ENCODE peak calls at places on chromosomes 2 and 18, in five cellular contexts. One of them, this sample, is unnamed.
A peak's percentile ranks its signal among the peaks of the same experiment; 100 is the strongest.

GRCh38 chr2:219625179-219625578 is 2.3 kb upstream of the SLC4A3 start:
- DNase-seq in neuronal stem cell: no peak
- DNase-seq in H9: no peak
- DNase-seq in mesenchymal stem cell: no peak
- DNase-seq in H1: no peak
- DNase-seq in this sample: no peak

GRCh38 chr2:224175010-224175409 is 135.9 kb upstream of the SERPINE2 start:
- DNase-seq in neuronal stem cell: no peak
- DNase-seq in H9: no peak
- DNase-seq in mesenchymal stem cell: no peak
- DNase-seq in H1: no peak
- DNase-seq in this sample: no peak

GRCh38 chr2:222655406-222655747 is 515 bp downstream of the FARSB start:
- DNase-seq in neuronal stem cell: no peak
- DNase-seq in H9: no peak
- DNase-seq in mesenchymal stem cell: peak; percentile 48
- DNase-seq in H1: no peak
- DNase-seq in this sample: no peak

GRCh38 chr2:241569831-241570281 is 11.3 kb downstream of the BOK start:
- DNase-seq in neuronal stem cell: no peak
- DNase-seq in H9: peak; percentile 31
- DNase-seq in mesenchymal stem cell: no peak
- DNase-seq in H1: no peak
- DNase-seq in this sample: peak; percentile 64

GRCh38 chr2:107621186-107621835 is 205.4 kb upstream of the RGPD4 start:
- DNase-seq in neuronal stem cell: no peak
- DNase-seq in H9: no peak
- DNase-seq in mesenchymal stem cell: no peak
- DNase-seq in H1: no peak
- DNase-seq in this sample: no peak

GRCh38 chr2:190984595-190984994 is 29.4 kb downstream of the STAT1 start:
- DNase-seq in neuronal stem cell: no peak
- DNase-seq in H9: no peak
- DNase-seq in mesenchymal stem cell: no peak
- DNase-seq in H1: no peak
- DNase-seq in this sample: no peak

GRCh38 chr2:120525056-120526046 is 179.4 kb downstream of the INHBB start:
- DNase-seq in neuronal stem cell: no peak
- DNase-seq in H9: no peak
- DNase-seq in mesenchymal stem cell: no peak
- DNase-seq in H1: no peak
- DNase-seq in this sample: no peak

GRCh38 chr18:11518788-11519685 is 90.4 kb upstream of the SLC35G4 start:
- DNase-seq in neuronal stem cell: peak; percentile 51
- DNase-seq in H9: peak; percentile 86
- DNase-seq in mesenchymal stem cell: peak; percentile 58
- DNase-seq in H1: peak; percentile 38
- DNase-seq in this sample: peak; percentile 62

GRCh38 chr2:241860184-241861078 is 1.7 kb upstream of the PDCD1 start:
- DNase-seq in neuronal stem cell: no peak
- DNase-seq in H9: no peak
- DNase-seq in mesenchymal stem cell: no peak
- DNase-seq in H1: no peak
- DNase-seq in this sample: no peak

GRCh38 chr18:6821346-6821745 is 91.8 kb downstream of the ARHGAP28 start:
- DNase-seq in neuronal stem cell: no peak
- DNase-seq in H9: no peak
- DNase-seq in mesenchymal stem cell: no peak
- DNase-seq in H1: no peak
- DNase-seq in this sample: no peak

GRCh38 chr2:119315241-119315925 is 51.3 kb downstream of the C2orf76 start:
- DNase-seq in neuronal stem cell: no peak
- DNase-seq in H9: no peak
- DNase-seq in mesenchymal stem cell: no peak
- DNase-seq in H1: no peak
- DNase-seq in this sample: peak; percentile 91

GRCh38 chr2:22855761-22856184 is 529.2 kb upstream of the KLHL29 start:
- DNase-seq in neuronal stem cell: no peak
- DNase-seq in H9: no peak
- DNase-seq in mesenchymal stem cell: no peak
- DNase-seq in H1: no peak
- DNase-seq in this sample: no peak

GRCh38 chr2:16375351-16375750 is 290.3 kb downstream of the CYRIA start:
- DNase-seq in neuronal stem cell: no peak
- DNase-seq in H9: no peak
- DNase-seq in mesenchymal stem cell: no peak
- DNase-seq in H1: no peak
- DNase-seq in this sample: no peak

GRCh38 chr18:33744032-33744697 is 166.1 kb downstream of the ASXL3 start:
- DNase-seq in neuronal stem cell: no peak
- DNase-seq in H9: no peak
- DNase-seq in mesenchymal stem cell: no peak
- DNase-seq in H1: no peak
- DNase-seq in this sample: no peak

GRCh38 chr2:85259101-85259590 is 68.6 kb downstream of the TGOLN2 start:
- DNase-seq in neuronal stem cell: peak; percentile 56
- DNase-seq in H9: no peak
- DNase-seq in mesenchymal stem cell: peak; percentile 78
- DNase-seq in H1: no peak
- DNase-seq in this sample: peak; percentile 96

GRCh38 chr2:54725343-54726099 is 2.1 kb downstream of the EML6 start:
- DNase-seq in neuronal stem cell: no peak
- DNase-seq in H9: no peak
- DNase-seq in mesenchymal stem cell: no peak
- DNase-seq in H1: no peak
- DNase-seq in this sample: no peak

GRCh38 chr2:118974103-118974911 is 32.3 kb downstream of the MARCO start:
- DNase-seq in neuronal stem cell: no peak
- DNase-seq in H9: no peak
- DNase-seq in mesenchymal stem cell: no peak
- DNase-seq in H1: no peak
- DNase-seq in this sample: peak; percentile 85

GRCh38 chr2:165202230-165202629 is 1.6 kb downstream of the SCN3A start:
- DNase-seq in neuronal stem cell: no peak
- DNase-seq in H9: no peak
- DNase-seq in mesenchymal stem cell: no peak
- DNase-seq in H1: no peak
- DNase-seq in this sample: no peak

GRCh38 chr18:10661333-10661732 is 135.5 kb downstream of the NAPG start:
- DNase-seq in neuronal stem cell: no peak
- DNase-seq in H9: no peak
- DNase-seq in mesenchymal stem cell: peak; percentile 31
- DNase-seq in H1: no peak
- DNase-seq in this sample: no peak

GRCh38 chr18:1394966-1395365 is 490.3 kb downstream of the ADCYAP1 start:
- DNase-seq in neuronal stem cell: no peak
- DNase-seq in H9: no peak
- DNase-seq in mesenchymal stem cell: no peak
- DNase-seq in H1: no peak
- DNase-seq in this sample: peak; percentile 66

GRCh38 chr18:9297007-9297393 is 37.6 kb upstream of the TWSG1 start:
- DNase-seq in neuronal stem cell: no peak
- DNase-seq in H9: no peak
- DNase-seq in mesenchymal stem cell: no peak
- DNase-seq in H1: no peak
- DNase-seq in this sample: no peak

GRCh38 chr2:207071820-207072219 is 93.9 kb downstream of the KLF7 start:
- DNase-seq in neuronal stem cell: no peak
- DNase-seq in H9: no peak
- DNase-seq in mesenchymal stem cell: no peak
- DNase-seq in H1: no peak
- DNase-seq in this sample: no peak

GRCh38 chr2:147026261-147026660 is 818.6 kb upstream of the ACVR2A start:
- DNase-seq in neuronal stem cell: no peak
- DNase-seq in H9: no peak
- DNase-seq in mesenchymal stem cell: no peak
- DNase-seq in H1: no peak
- DNase-seq in this sample: no peak

GRCh38 chr2:69828913-69829242 is 582 bp upstream of the GMCL1 start:
- DNase-seq in neuronal stem cell: no peak
- DNase-seq in H9: no peak
- DNase-seq in mesenchymal stem cell: no peak
- DNase-seq in H1: no peak
- DNase-seq in this sample: no peak

GRCh38 chr2:164589522-164589921 is 31.8 kb downstream of the GRB14 start:
- DNase-seq in neuronal stem cell: no peak
- DNase-seq in H9: no peak
- DNase-seq in mesenchymal stem cell: peak; percentile 40
- DNase-seq in H1: no peak
- DNase-seq in this sample: no peak

GRCh38 chr2:166373951-166374350 is 1.8 kb downstream of the SCN9A start:
- DNase-seq in neuronal stem cell: no peak
- DNase-seq in H9: no peak
- DNase-seq in mesenchymal stem cell: peak; percentile 41
- DNase-seq in H1: no peak
- DNase-seq in this sample: peak; percentile 28

GRCh38 chr2:1588994-1589611 is 155.2 kb downstream of the PXDN start:
- DNase-seq in neuronal stem cell: no peak
- DNase-seq in H9: peak; percentile 56
- DNase-seq in mesenchymal stem cell: no peak
- DNase-seq in H1: no peak
- DNase-seq in this sample: no peak

GRCh38 chr18:66495844-66496243 is 108.0 kb downstream of the CDH19 start:
- DNase-seq in neuronal stem cell: peak; percentile 75
- DNase-seq in H9: peak; percentile 69
- DNase-seq in mesenchymal stem cell: peak; percentile 49
- DNase-seq in H1: peak; percentile 53
- DNase-seq in this sample: peak; percentile 25

GRCh38 chr2:211486-212184 is 52.2 kb downstream of the SH3YL1 start:
- DNase-seq in neuronal stem cell: no peak
- DNase-seq in H9: no peak
- DNase-seq in mesenchymal stem cell: no peak
- DNase-seq in H1: no peak
- DNase-seq in this sample: no peak

GRCh38 chr2:124993809-124994208 is 968.7 kb downstream of the CNTNAP5 start:
- DNase-seq in neuronal stem cell: no peak
- DNase-seq in H9: no peak
- DNase-seq in mesenchymal stem cell: no peak
- DNase-seq in H1: no peak
- DNase-seq in this sample: no peak

GRCh38 chr2:19818543-19818942 is 83.2 kb downstream of the TTC32 start:
- DNase-seq in neuronal stem cell: no peak
- DNase-seq in H9: no peak
- DNase-seq in mesenchymal stem cell: no peak
- DNase-seq in H1: no peak
- DNase-seq in this sample: no peak

GRCh38 chr2:162828545-162828944 is 10.0 kb downstream of the KCNH7 start:
- DNase-seq in neuronal stem cell: no peak
- DNase-seq in H9: no peak
- DNase-seq in mesenchymal stem cell: no peak
- DNase-seq in H1: no peak
- DNase-seq in this sample: no peak

DNA sequence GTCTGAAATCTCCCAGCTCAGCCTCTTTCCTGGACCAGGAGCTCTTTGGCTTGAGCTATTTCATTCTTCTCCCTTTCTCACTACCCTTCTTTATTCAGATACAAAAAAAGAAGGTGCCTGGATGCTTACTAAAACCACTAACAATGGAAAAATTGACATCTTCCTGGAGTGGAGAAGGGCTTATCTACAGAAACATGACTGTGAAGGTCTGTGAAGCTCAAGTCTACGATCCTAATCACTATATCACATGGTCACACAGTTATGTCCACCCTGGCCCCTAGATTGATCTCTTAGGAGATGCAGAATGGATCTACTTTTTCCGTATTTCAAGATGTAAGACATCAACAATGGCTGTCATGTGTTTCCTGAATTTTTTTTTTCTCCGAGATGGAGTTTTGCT is 5.7 kb upstream of the KRCC1 start:
- DNase-seq in neuronal stem cell: no peak
- DNase-seq in H9: no peak
- DNase-seq in mesenchymal stem cell: no peak
- DNase-seq in H1: no peak
- DNase-seq in this sample: no peak
- H2BK12ac ChIP-seq in neuronal stem cell: no peak overlapping the region
- H2BK12ac ChIP-seq in H9: no peak overlapping the region
- H2BK12ac ChIP-seq in mesenchymal stem cell: no peak overlapping the region
- H2BK12ac ChIP-seq in H1: no peak overlapping the region
- H2BK12ac ChIP-seq in this sample: no peak overlapping the region

DNA sequence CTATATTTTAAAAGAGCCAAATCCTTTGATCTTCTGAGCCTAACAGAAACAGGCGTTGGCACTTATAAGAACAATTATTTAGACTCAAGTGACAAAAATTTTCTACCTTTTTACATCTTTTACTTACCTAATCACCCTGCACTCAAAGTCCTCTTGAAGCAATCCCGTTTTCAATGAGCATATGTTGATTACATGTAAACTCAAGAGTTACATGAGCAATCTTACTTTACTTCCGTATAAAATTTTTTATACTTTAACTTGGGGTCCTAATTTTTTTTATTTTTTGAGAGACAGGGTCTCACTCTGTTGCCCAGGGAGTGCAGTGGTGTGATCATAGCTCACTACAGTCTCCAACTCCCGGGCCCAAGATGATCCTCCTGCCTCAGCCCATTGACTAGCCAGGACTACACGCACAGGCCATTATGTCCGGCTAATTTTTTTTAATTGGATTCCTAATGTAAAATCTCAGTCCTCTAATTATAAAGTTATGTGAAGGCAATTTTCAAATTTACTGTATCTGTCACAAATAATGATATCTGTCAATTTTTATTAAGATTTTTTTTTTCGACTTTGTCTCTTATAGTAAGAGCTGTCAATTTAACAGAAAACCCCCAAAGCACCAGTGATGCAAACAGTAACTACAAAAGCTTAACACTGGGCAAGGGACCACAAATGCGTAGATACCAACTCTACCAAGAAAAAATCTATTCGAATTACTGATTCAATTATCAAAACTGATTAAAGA is 19.1 kb upstream of the STPG4 start:
- DNase-seq in neuronal stem cell: no peak
- DNase-seq in H9: no peak
- DNase-seq in mesenchymal stem cell: peak; percentile 44
- DNase-seq in H1: no peak
- DNase-seq in this sample: no peak
- H3K14ac ChIP-seq in neuronal stem cell: no peak overlapping the region
- H3K14ac ChIP-seq in H9: no peak overlapping the region
- H3K14ac ChIP-seq in mesenchymal stem cell: no peak overlapping the region
- H3K14ac ChIP-seq in H1: no peak overlapping the region
- H3K14ac ChIP-seq in this sample: no peak overlapping the region

DNA sequence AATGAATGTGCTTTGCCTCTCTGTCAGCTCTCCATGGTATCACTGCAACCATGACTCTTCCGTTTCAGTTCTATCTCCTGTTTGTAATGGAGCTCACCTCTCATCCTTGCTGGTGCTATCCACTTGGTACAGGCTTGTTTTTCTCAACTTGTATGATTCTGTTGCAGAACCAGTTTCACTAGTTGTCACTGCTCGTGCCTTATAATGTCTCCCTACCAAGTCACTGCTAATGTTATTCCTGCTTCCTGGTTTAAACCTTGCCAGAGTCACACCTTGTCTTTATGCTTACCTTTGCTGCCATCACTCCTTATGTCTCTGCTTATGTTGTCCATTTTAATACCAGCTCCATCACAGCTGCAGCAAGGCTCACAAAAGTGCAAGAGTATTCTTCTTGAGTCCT is 1191.0 kb upstream of the LRRTM1 start:
- DNase-seq in neuronal stem cell: no peak
- DNase-seq in H9: no peak
- DNase-seq in mesenchymal stem cell: no peak
- DNase-seq in H1: no peak
- DNase-seq in this sample: no peak
- H2BK12ac ChIP-seq in neuronal stem cell: no peak overlapping the region
- H2BK12ac ChIP-seq in H9: no peak overlapping the region
- H2BK12ac ChIP-seq in mesenchymal stem cell: no peak overlapping the region
- H2BK12ac ChIP-seq in H1: no peak overlapping the region
- H2BK12ac ChIP-seq in this sample: no peak overlapping the region

GRCh38 chr2:40458271-40458794 is 6.4 kb upstream of the SLC8A1 start:
- DNase-seq in neuronal stem cell: no peak
- DNase-seq in H9: no peak
- DNase-seq in mesenchymal stem cell: no peak
- DNase-seq in H1: no peak
- DNase-seq in this sample: no peak
- H3K14ac ChIP-seq in neuronal stem cell: no peak overlapping the region
- H3K14ac ChIP-seq in H9: no peak overlapping the region
- H3K14ac ChIP-seq in mesenchymal stem cell: no peak overlapping the region
- H3K14ac ChIP-seq in H1: no peak overlapping the region
- H3K14ac ChIP-seq in this sample: no peak overlapping the region

This sample was measured in trophoblast cell.